ENCODE peak calls at places on chromosomes 16 and 17, in four cellular contexts. Z is stomach, S is HepG2, C is gastrocnemius medialis. V is an unnamed sample.

GRCh38 chr16:66273644-66274334 is 92.7 kb upstream of the CDH5 start:
- DNase-seq in Z (no peak), S (no peak), C (no peak), V (no peak)

GRCh38 chr16:58732545-58733247 is 1.4 kb downstream of the GOT2 start:
- DNase-seq in Z (no peak), S (no peak), C (no peak), V (no peak)

GRCh38 chr17:19645608-19646250 is 2.8 kb upstream of the ALDH3A2 start:
- DNase-seq in Z (no peak), S (peak), C (no peak), V (peak)

GRCh38 chr17:19551148-19551547 is 17.5 kb downstream of the SLC47A1 start:
- DNase-seq in Z (no peak), S (peak), C (no peak), V (no peak)

GRCh38 chr17:4565209-4566141 is 5.1 kb upstream of the GGT6 start:
- DNase-seq in Z (peak), S (peak), C (peak), V (peak)

GRCh38 chr16:19119564-19119963 is 5.8 kb downstream of the ITPRIPL2 start:
- DNase-seq in Z (no peak), S (no peak), C (no peak), V (no peak)

GRCh38 chr16:70661534-70661917 is 15.2 kb downstream of the IL34 start:
- DNase-seq in Z (no peak), S (no peak), C (no peak), V (no peak)

GRCh38 chr17:73308017-73308823 is 3.6 kb downstream of the CDC42EP4 start:
- DNase-seq in Z (peak), S (peak), C (no peak), V (no peak)

GRCh38 chr16:84764970-84765369 is 54.8 kb upstream of the CRISPLD2 start:
- DNase-seq in Z (no peak), S (no peak), C (no peak), V (no peak)

GRCh38 chr17:40607641-40608040 is 40.0 kb downstream of the SMARCE1 start:
- DNase-seq in Z (no peak), S (no peak), C (no peak), V (peak)

GRCh38 chr17:69581061-69581955 is 166.8 kb downstream of the MAP2K6 start:
- DNase-seq in Z (no peak), S (no peak), C (no peak), V (no peak)

GRCh38 chr17:8056976-8057625 is 18.2 kb downstream of the ALOX15B start:
- DNase-seq in Z (peak), S (peak), C (no peak), V (no peak)

GRCh38 chr17:28712037-28712704 is 483 bp upstream of the PROCA1 start:
- DNase-seq in Z (no peak), S (no peak), C (no peak), V (peak)
- H3K27ac ChIP-seq in Z (peak), S (no peak), C (peak), V (peak)

GRCh38 chr17:66952681-66953638 is 11.5 kb upstream of the CACNG4 start:
- DNase-seq in Z (no peak), S (no peak), C (no peak), V (no peak)
- TF ChIP-seq CTCF in Z (no peak), S (no peak), C (no peak), V (no peak)

DNA sequence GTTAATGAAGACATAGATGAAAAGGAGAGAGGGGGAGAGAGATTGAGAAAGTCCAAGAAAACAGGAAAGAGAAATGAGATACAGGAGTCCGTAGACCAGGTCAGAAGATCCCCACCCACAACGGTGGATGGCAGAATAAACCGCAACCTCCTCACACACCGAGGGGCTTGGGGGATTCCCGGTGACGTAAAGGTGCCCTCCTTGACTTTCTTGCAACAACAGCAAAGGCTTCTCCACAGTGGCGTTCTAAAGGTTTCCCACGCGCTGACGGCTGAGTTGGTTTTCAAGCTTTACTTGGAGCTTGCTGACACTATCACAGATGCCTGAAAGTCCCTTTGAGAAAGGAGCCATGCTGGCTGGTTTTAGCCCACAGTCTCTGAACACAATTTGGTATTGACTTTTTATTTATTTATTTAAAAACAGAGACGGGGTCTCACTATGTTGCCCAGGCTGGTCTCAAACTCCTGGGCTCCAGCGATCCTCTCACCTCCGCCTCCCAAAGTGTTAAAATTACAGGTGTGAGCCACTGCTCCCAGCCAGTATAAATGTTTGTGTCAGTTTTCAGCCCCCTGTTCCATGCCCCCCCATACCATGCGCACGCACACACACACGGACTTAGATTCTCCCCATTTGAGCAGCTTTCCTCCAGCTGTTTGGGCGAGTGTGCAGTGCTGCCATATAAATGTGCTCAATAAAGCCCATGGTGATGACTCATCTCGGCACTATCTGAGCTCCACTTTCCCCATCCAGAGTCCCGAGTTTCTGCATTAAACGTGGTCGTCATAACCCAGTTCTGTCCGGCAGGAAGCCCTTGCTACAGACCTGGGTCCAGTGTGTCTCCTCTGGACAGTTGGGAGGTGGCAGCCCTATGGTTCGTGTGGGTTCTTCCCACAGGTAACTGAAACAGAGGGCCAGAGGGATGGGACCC is 33.0 kb upstream of the SEC14L1 start:
- DNase-seq in Z (no peak), S (no peak), C (no peak), V (no peak)
- H3K27ac ChIP-seq in Z (no peak), S (no peak), C (peak), V (no peak)

GRCh38 chr17:46820592-46821450 is 2.3 kb upstream of the WNT3 start:
- DNase-seq in Z (no peak), S (no peak), C (no peak), V (no peak)

GRCh38 chr17:46823657-46824056 is 5.2 kb upstream of the WNT3 start:
- DNase-seq in Z (no peak), S (no peak), C (no peak), V (no peak)

GRCh38 chr17:46819906-46820351 is 1.4 kb upstream of the WNT3 start:
- DNase-seq in Z (no peak), S (no peak), C (no peak), V (no peak)

GRCh38 chr17:46821482-46822387 is 3.2 kb upstream of the WNT3 start:
- DNase-seq in Z (no peak), S (no peak), C (no peak), V (no peak)

GRCh38 chr17:46822388-46822921 is 4.0 kb upstream of the WNT3 start:
- DNase-seq in Z (no peak), S (no peak), C (no peak), V (no peak)
- TF ChIP-seq CTCF in Z (peak), S (peak), C (peak), V (peak)

GRCh38 chr17:41796066-41796895 is 9.8 kb upstream of the JUP start:
- DNase-seq in Z (no peak), S (peak), C (no peak), V (no peak)
- H3K27ac ChIP-seq in Z (no peak), S (no peak), C (no peak), V (no peak)

GRCh38 chr16:12573730-12574383 is 229.8 kb downstream of the CPPED1 start:
- DNase-seq in Z (peak), S (peak), C (no peak), V (peak)
- TF ChIP-seq CTCF in Z (peak), S (peak), C (no peak), V (peak)

DNA sequence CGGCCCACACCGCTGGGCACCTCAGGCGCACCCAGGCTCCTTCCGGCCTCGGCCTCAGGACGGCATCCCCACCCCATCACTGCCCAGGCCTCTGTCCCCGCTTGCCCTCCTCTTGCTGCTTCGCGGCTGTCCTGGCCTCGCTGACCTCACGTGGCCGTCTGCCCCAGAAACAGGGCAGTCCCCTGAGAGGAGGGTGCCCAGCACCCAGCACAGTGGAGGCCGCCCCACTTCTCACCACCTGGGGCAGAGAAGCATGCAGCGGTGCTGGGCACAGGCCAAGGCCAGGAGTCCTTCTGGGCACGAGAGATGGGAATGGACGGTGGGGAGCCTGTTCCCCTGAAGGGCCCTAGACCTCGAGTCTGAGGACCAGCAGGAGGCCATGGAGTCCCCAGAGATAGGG is 8.9 kb downstream of the HAGH start:
- DNase-seq in Z (no peak), S (no peak), C (no peak), V (no peak)
- H3K27ac ChIP-seq in Z (no peak), S (no peak), C (no peak), V (no peak)

GRCh38 chr17:46195217-46195855 is 2.1 kb upstream of the KANSL1 start:
- DNase-seq in Z (no peak), S (no peak), C (no peak), V (no peak)

GRCh38 chr17:46193246-46193625 is at the start of gene KANSL1:
- DNase-seq in Z (peak), S (peak), C (peak), V (peak)

GRCh38 chr17:46194393-46195216 is 1.4 kb upstream of the KANSL1 start:
- DNase-seq in Z (no peak), S (no peak), C (no peak), V (peak)

GRCh38 chr17:46192484-46193245 is 564 bp downstream of the KANSL1 start:
- DNase-seq in Z (peak), S (peak), C (peak), V (peak)

GRCh38 chr17:46193626-46194392 is 580 bp upstream of the KANSL1 start:
- DNase-seq in Z (peak), S (peak), C (peak), V (peak)
- TF ChIP-seq CTCF in Z (no peak), S (peak), C (peak), V (no peak)

GRCh38 chr16:56547120-56547948 is 17.5 kb upstream of the MT4 start:
- DNase-seq in Z (no peak), S (no peak), C (no peak), V (no peak)
- H3K27ac ChIP-seq in Z (no peak), S (no peak), C (no peak), V (no peak)

GRCh38 chr17:79027925-79028491 is 4.0 kb downstream of the C1QTNF1 start:
- DNase-seq in Z (no peak), S (no peak), C (no peak), V (no peak)

GRCh38 chr17:79027274-79027924 is 3.4 kb downstream of the C1QTNF1 start:
- DNase-seq in Z (no peak), S (peak), C (no peak), V (no peak)

GRCh38 chr17:79029327-79030009 is 5.5 kb downstream of the C1QTNF1 start:
- DNase-seq in Z (no peak), S (no peak), C (no peak), V (no peak)

GRCh38 chr17:79026345-79027273 is 2.6 kb downstream of the C1QTNF1 start:
- DNase-seq in Z (peak), S (peak), C (no peak), V (peak)

DNA sequence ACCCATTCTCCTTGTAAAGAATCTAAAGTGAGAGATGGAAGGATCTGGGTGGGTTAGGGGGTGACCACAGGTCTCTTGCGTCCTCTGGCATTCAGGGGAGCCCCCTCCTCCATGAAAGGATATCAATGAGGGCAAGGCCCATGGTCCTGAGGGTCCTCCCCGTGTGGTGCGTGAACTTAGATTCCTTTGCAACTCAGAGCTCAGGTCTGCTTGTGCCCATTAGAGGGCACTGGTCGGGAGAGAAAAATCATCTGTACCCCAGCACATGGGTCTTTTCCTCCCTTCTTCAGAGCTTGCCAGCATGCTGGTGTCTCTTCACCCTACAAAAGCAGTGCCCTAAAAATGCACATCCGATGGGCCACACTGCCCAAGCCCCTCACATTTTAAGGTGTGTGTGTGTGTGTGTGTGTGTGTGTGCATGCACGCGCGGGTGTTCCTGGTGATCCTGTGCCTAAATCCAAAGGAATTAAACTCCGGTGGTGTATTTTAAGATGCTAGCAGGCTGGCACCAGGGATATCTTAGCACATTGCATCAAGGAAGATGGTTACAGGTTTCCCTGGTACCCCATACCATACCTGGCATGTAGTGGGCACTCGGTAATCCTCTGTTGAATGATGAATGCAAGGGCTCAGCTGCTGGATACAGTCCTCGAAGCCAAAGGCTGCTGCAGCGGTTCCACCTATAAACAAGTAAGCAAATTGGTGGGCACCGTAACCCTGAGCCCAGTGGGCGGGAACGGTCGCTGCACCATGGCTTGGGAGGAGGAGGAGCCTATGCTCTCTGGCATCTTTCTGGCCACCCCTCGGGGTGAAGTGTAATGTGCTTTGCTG is 4.7 kb downstream of the C1QTNF1 start:
- DNase-seq in Z (no peak), S (peak), C (no peak), V (no peak)
- TF ChIP-seq CTCF in Z (no peak), S (peak), C (no peak), V (no peak)